ENCODE peak calls at places on chromosomes 16 and 17, in six cellular contexts. R is IMR-90, Z is uterus, U is upper lobe of left lung, S is heart right ventricle, I is MM.1S. N is an unnamed sample.

GRCh38 chr17:67434061-67434525 is 57.0 kb downstream of the PITPNC1 start:
- DNase-seq in R (no peak), U (no peak), Z (no peak), S (peak; percentile 74), I (no peak), N (no peak)

GRCh38 chr17:10123093-10123492 is 75.3 kb downstream of the GAS7 start:
- DNase-seq in R (no peak), S (no peak), I (no peak), Z (no peak), U (no peak), N (no peak)

GRCh38 chr16:53732296-53732929 is 28.5 kb downstream of the FTO start:
- DNase-seq in U (no peak), R (peak; percentile 58), I (no peak), S (no peak), Z (no peak), N (no peak)

GRCh38 chr16:52436646-52437645 is 110.0 kb downstream of the TOX3 start:
- DNase-seq in U (no peak), I (no peak), S (no peak), Z (no peak), R (no peak), N (no peak)

GRCh38 chr17:81870978-81871386 is at the start of gene ARHGDIA:
- DNase-seq in U (no peak), R (no peak), I (no peak), Z (no peak), S (no peak), N (no peak)

GRCh38 chr16:3174618-3175148 is 13.3 kb upstream of the OR1F1 start:
- DNase-seq in Z (no peak), I (no peak), U (no peak), S (no peak), R (no peak), N (no peak)

GRCh38 chr16:84177740-84178070 is 9.2 kb downstream of the TAF1C start:
- DNase-seq in R (peak; percentile 81), S (no peak), I (no peak), U (no peak), Z (peak; percentile 21), N (no peak)

GRCh38 chr17:81322271-81323082 is 27.4 kb upstream of the SLC38A10 start:
- DNase-seq in I (peak; percentile 41), Z (no peak), S (no peak), U (peak; percentile 68), R (no peak), N (no peak)

GRCh38 chr17:57016066-57016763 is 38.3 kb downstream of the SCPEP1 start:
- DNase-seq in I (no peak), S (no peak), R (no peak), Z (no peak), U (no peak), N (no peak)

GRCh38 chr17:75454193-75454592 is 2.2 kb upstream of the TMEM94 start:
- DNase-seq in U (no peak), R (no peak), I (no peak), S (no peak), Z (no peak), N (no peak)

GRCh38 chr17:38533241-38533640 is 72.5 kb downstream of the SRCIN1 start:
- DNase-seq in Z (no peak), I (no peak), R (no peak), S (no peak), U (no peak), N (no peak)

GRCh38 chr16:24841291-24841690 is 4.5 kb upstream of the SLC5A11 start:
- DNase-seq in I (no peak), R (no peak), U (no peak), Z (no peak), S (no peak), N (no peak)

GRCh38 chr17:81867952-81868673 is 3.0 kb downstream of the ARHGDIA start:
- DNase-seq in U (peak; percentile 82), I (no peak), Z (no peak), R (no peak), S (no peak), N (peak; percentile 62)

DNA sequence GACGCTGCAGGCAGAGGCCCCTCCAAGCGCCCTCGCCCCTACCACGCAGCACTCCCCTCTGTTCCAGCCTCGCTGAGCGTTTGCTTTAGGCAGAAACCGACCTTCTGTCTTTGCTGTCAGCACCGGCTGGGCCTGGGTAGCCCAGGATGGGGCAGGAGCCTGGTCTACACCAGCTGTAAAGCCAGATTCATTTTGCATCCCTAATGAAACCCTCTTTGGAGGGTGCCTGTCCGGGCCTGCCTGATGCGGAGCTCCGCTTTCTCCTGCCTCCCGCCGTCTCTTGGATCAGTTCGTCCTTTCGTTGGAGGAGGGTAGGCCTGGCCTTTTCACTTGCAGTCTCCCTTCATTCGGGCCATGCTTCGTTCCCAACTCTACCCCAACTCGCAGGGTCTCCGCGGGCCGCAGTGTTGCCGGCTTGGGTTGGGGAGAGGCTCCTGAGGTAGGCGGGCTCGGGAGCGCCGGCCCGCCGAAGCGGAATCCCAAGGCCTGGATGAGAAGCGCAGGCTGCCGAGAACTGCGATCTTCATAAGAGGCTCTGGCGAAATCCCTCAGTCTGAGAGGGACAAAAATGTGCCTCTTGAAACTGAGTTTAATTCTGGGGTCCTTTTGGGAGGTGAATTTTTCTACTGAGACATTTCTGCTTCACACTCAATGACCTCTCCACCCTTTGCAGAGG is 4.9 kb upstream of the HOXB8 start:
- DNase-seq in R (no peak), I (no peak), Z (no peak), S (no peak), U (peak; percentile 74), N (no peak)
- H3K27me3 ChIP-seq in R (peaks cover 95% of the 10 kb centered on the region), I (peaks cover 99% of the 10 kb centered on the region), Z (peaks cover 27% of the 10 kb centered on the region), S (peaks cover 100% of the 10 kb centered on the region), U (peaks cover 80% of the 10 kb centered on the region), N (peaks cover 68% of the 10 kb centered on the region)

GRCh38 chr17:7555320-7555948 is 3.1 kb upstream of the TNFSF13 start:
- DNase-seq in Z (no peak), R (no peak), I (no peak), S (no peak), U (no peak), N (no peak)
- TF ChIP-seq CTCF in Z (no peak), R (peak; percentile 3), I (no peak), S (no peak), U (no peak), N (no peak)

GRCh38 chr17:48636177-48637018 is 10.2 kb upstream of the HOXB9 start:
- DNase-seq in R (peak; percentile 48), Z (peak; percentile 46), U (peak; percentile 88), I (peak; percentile 96), S (no peak), N (peak; percentile 73)
- H3K27me3 ChIP-seq in R (peaks cover 99% of the 10 kb centered on the region), Z (peaks cover 14% of the 10 kb centered on the region), U (peaks cover 76% of the 10 kb centered on the region), I (peaks cover 30% of the 10 kb centered on the region), S (peaks cover 100% of the 10 kb centered on the region), N (peaks cover 63% of the 10 kb centered on the region)

DNA sequence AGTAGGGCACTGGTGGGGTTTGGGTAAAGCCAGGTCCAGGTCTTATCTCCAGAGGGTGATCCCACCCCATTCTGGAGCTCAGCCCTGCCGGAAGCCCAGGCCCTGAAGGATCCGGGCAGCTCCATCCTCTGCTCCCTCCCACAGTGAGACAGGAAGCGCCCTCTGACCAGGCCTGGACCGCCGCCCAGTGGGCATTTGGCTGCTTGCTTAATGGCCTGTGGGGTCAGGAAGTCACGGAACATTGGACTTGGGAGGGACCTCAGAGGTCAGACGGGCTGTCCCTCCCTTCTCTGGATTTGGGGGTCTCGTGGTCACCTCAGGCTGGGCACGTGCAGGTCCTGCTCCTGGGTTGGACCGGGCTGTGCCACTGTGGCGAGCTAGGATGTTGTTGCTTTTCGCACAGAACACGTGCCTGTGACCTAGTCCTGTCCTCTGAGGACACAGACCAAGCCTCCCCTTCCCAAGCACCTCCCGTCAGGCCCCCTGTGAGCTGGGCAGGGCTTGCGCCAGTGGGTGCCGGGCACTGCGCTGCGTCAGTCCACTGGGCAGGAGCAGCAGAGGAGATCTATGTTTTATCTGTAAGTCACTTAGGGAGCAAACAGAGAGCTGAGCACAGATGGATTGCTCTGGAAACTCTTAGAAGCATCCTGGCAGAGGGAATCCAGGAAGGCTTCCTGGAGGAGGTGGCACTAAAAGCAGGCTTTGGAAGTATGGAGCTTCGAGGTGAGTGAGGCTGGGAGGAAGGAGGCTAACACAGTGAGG is 49.4 kb upstream of the GSE1 start:
- DNase-seq in I (no peak), R (peak; percentile 37), U (peak; percentile 93), S (peak; percentile 77), Z (peak; percentile 72), N (peak; percentile 43)
- TF ChIP-seq CTCF in I (no peak), R (no peak), U (no peak), S (no peak), Z (peak; percentile 12), N (no peak)

GRCh38 chr17:2050246-2050866 is 4.5 kb upstream of the HIC1 start:
- DNase-seq in U (peak; percentile 94), Z (peak; percentile 72), R (peak; percentile 73), S (no peak), I (peak; percentile 64), N (peak; percentile 88)

GRCh38 chr17:2048805-2049204 is 6.1 kb upstream of the HIC1 start:
- DNase-seq in R (no peak), U (no peak), S (no peak), I (no peak), Z (no peak), N (no peak)

GRCh38 chr17:2050871-2051387 is 4.0 kb upstream of the HIC1 start:
- DNase-seq in S (no peak), Z (peak; percentile 51), U (peak; percentile 90), I (no peak), R (peak; percentile 65), N (no peak)

GRCh38 chr17:2047590-2047989 is 5.8 kb downstream of the OVCA2 start:
- DNase-seq in U (no peak), R (no peak), S (no peak), Z (no peak), I (no peak), N (no peak)

GRCh38 chr17:2049333-2050245 is 5.3 kb upstream of the HIC1 start:
- DNase-seq in U (peak; percentile 99), Z (peak; percentile 89), R (peak; percentile 77), I (peak; percentile 79), S (peak; percentile 89), N (peak; percentile 82)
- H3K27me3 ChIP-seq in U (peaks cover 32% of the 10 kb centered on the region), Z (no peaks in the 10 kb centered on the region), R (no peaks in the 10 kb centered on the region), I (peaks cover 37% of the 10 kb centered on the region), S (peaks cover 11% of the 10 kb centered on the region), N (no peaks in the 10 kb centered on the region)

GRCh38 chr16:2015947-2016208 is 3.7 kb upstream of the NPW start:
- DNase-seq in S (no peak), R (no peak), U (no peak), Z (no peak), I (no peak), N (no peak)

GRCh38 chr16:2019500-2019899 is at the start of gene NPW:
- DNase-seq in U (no peak), S (no peak), Z (no peak), R (no peak), I (no peak), N (peak; percentile 28)

GRCh38 chr16:2015117-2015946 is 4.3 kb upstream of the NPW start:
- DNase-seq in I (peak; percentile 3), R (peak; percentile 47), Z (no peak), U (peak; percentile 64), S (no peak), N (no peak)

GRCh38 chr16:2013527-2013926 is 3.9 kb upstream of the ZNF598 start:
- DNase-seq in S (no peak), U (peak; percentile 58), Z (no peak), R (no peak), I (no peak), N (no peak)

GRCh38 chr16:2016407-2016922 is 3.1 kb upstream of the NPW start:
- DNase-seq in U (peak; percentile 67), S (no peak), Z (no peak), R (no peak), I (peak; percentile 5), N (no peak)
- TF ChIP-seq CTCF in U (no peak), S (no peak), Z (no peak), R (peak; percentile 32), I (peak; percentile 40), N (no peak)

GRCh38 chr17:77785526-77785925 is 173.0 kb upstream of the TNRC6C start:
- DNase-seq in U (no peak), R (no peak), Z (no peak), S (no peak), I (no peak), N (no peak)
- H3K27me3 ChIP-seq in U (no peaks in the 10 kb centered on the region), R (peaks cover 46% of the 10 kb centered on the region), Z (no peaks in the 10 kb centered on the region), S (no peaks in the 10 kb centered on the region), I (peaks cover 41% of the 10 kb centered on the region), N (no peaks in the 10 kb centered on the region)

GRCh38 chr17:8753976-8754440 is 4.3 kb downstream of the SPDYE4 start:
- DNase-seq in U (no peak), S (no peak), I (peak; percentile 27), R (peak; percentile 6), Z (no peak), N (no peak)
- TF ChIP-seq CTCF in U (no peak), S (no peak), I (peak; percentile 52), R (peak; percentile 36), Z (no peak), N (no peak)